ENCODE peak calls at places on chromosomes 7 and 10, in seven cellular contexts. U, D, F, Y, K, I and Q are unnamed samples. For H3K4me1, the result is how much of the 10 kb centered on the place peaks cover.

GRCh38 chr7:98930921-98931320 is 52.6 kb downstream of the TRRAP start:
- DNase-seq in Y (no peak), I (no peak), U (no peak), D (no peak), K (no peak), F (no peak), Q (no peak)

GRCh38 chr10:121736315-121737002 is 138.2 kb upstream of the FGFR2 start:
- DNase-seq in D (no peak), F (no peak), K (no peak), U (no peak), Y (no peak), I (no peak), Q (no peak)

GRCh38 chr10:117439243-117439912 is 64.1 kb upstream of the PDZD8 start:
- DNase-seq in D (no peak), Y (no peak), I (peak), F (no peak), U (no peak), K (peak), Q (no peak)

GRCh38 chr10:103600956-103601569 is 107.6 kb downstream of the NEURL1 start:
- DNase-seq in Y (no peak), K (no peak), F (no peak), I (no peak), D (no peak), U (no peak), Q (no peak)

GRCh38 chr7:25073451-25073850 is 51.6 kb downstream of the CYCS start:
- DNase-seq in I (no peak), Y (peak), K (no peak), F (no peak), D (no peak), U (no peak), Q (no peak)

GRCh38 chr7:137626469-137627067 is 220.2 kb downstream of the DGKI start:
- DNase-seq in Y (peak), K (peak), F (no peak), U (no peak), I (peak), D (peak), Q (no peak)

GRCh38 chr10:120432209-120432608 is 24.8 kb upstream of the PLPP4 start:
- DNase-seq in F (no peak), K (no peak), I (no peak), Y (no peak), U (no peak), D (no peak), Q (no peak)

GRCh38 chr7:112036071-112036470 is 170.1 kb downstream of the DOCK4 start:
- DNase-seq in U (no peak), Y (peak), I (no peak), F (no peak), D (no peak), K (no peak), Q (no peak)

GRCh38 chr10:79470096-79470495 is 24.7 kb upstream of the ZCCHC24 start:
- DNase-seq in U (no peak), Y (no peak), F (no peak), K (no peak), D (no peak), I (no peak), Q (no peak)

GRCh38 chr10:123884907-123885381 is 6.7 kb downstream of the CPXM2 start:
- DNase-seq in K (no peak), F (no peak), U (no peak), I (no peak), D (no peak), Y (no peak), Q (no peak)

GRCh38 chr10:30454744-30455498 is 20.9 kb downstream of the MAP3K8 start:
- DNase-seq in U (no peak), K (no peak), I (no peak), F (no peak), Y (peak), D (no peak), Q (no peak)

GRCh38 chr7:4261038-4261960 is 420.8 kb upstream of the FOXK1 start:
- DNase-seq in K (no peak), Y (peak), F (no peak), I (no peak), U (no peak), D (no peak), Q (no peak)

GRCh38 chr7:50164552-50165220 is 71.6 kb upstream of the ZPBP start:
- DNase-seq in U (no peak), F (no peak), D (no peak), Y (no peak), I (no peak), K (no peak), Q (peak)

GRCh38 chr10:34520510-34520909 is 294.6 kb downstream of the PARD3 start:
- DNase-seq in U (no peak), D (no peak), K (no peak), F (no peak), I (no peak), Y (no peak), Q (no peak)

GRCh38 chr10:34522542-34522941 is 292.6 kb downstream of the PARD3 start:
- DNase-seq in I (no peak), U (no peak), D (peak), F (no peak), K (no peak), Y (peak), Q (no peak)

GRCh38 chr10:34523017-34523767 is 291.9 kb downstream of the PARD3 start:
- DNase-seq in K (no peak), U (no peak), D (no peak), I (no peak), F (no peak), Y (no peak), Q (no peak)

GRCh38 chr10:34524369-34525091 is 290.6 kb downstream of the PARD3 start:
- DNase-seq in U (no peak), Y (no peak), D (no peak), F (no peak), K (no peak), I (no peak), Q (no peak)

GRCh38 chr10:34520084-34520483 is 295.0 kb downstream of the PARD3 start:
- DNase-seq in D (no peak), Y (no peak), F (peak), U (no peak), K (no peak), I (no peak), Q (no peak)
- H3K4me1 ChIP-seq in D (under half), Y (under half), F (under half), U (under half), K (under half), I (under half), Q (under half)

GRCh38 chr10:72244573-72245038 is 28.5 kb upstream of the ASCC1 start:
- DNase-seq in K (no peak), U (no peak), Y (no peak), I (no peak), F (no peak), D (peak), Q (no peak)

GRCh38 chr10:72241853-72242252 is 25.8 kb upstream of the ASCC1 start:
- DNase-seq in F (no peak), Y (no peak), U (no peak), I (no peak), K (no peak), D (no peak), Q (no peak)

GRCh38 chr10:72245949-72246525 is 27.7 kb upstream of the DDIT4 start:
- DNase-seq in F (no peak), D (no peak), I (no peak), U (no peak), K (no peak), Y (no peak), Q (no peak)

GRCh38 chr10:72242675-72243074 is 26.6 kb upstream of the ASCC1 start:
- DNase-seq in Y (peak), I (peak), F (no peak), K (peak), D (no peak), U (no peak), Q (no peak)

DNA sequence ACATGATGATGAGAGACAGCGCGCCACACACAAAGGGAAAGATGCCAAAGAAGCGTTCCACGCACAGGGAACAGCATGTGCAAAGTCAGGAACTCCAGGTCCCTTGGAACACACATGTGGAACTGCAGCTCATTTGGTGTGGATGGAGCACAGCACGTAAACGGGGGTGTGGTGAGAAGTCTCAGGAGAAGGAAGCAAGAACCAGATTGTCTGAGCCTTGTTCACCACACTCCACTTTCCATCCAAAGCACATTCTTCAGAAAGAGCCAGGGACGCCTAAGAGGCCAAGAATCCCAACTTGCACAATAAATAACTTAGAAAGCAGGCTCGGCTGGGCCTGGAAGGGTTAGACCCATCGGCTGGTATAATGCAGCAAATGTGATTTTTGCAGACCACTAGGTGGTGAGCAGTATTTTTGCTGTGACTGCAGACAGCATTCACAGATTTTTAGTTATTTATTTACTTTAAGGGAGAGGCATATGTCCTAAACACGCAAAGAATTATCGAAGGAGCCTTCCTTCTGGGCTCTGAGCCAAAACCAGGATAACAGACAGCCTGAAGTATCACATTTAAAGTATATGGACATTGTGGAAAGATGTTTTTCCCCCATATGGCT is 27.9 kb upstream of the ASCC1 start:
- DNase-seq in D (peak), U (no peak), K (peak), Y (peak), I (peak), F (peak), Q (no peak)
- H3K4me1 ChIP-seq in D (half or more), U (half or more), K (half or more), Y (under half), I (half or more), F (half or more), Q (half or more)

GRCh38 chr7:6380310-6381095 is 67.3 kb downstream of the DAGLB start:
- DNase-seq in U (no peak), I (no peak), D (no peak), Y (no peak), K (no peak), F (no peak), Q (no peak)

GRCh38 chr7:6382797-6383196 is 65.0 kb downstream of the DAGLB start:
- DNase-seq in U (no peak), K (no peak), D (no peak), I (no peak), F (no peak), Y (no peak), Q (no peak)

GRCh38 chr7:6379881-6380280 is 67.9 kb downstream of the DAGLB start:
- DNase-seq in F (no peak), D (no peak), I (no peak), K (no peak), Y (no peak), U (no peak), Q (no peak)

GRCh38 chr7:6375346-6376101 is 72.2 kb downstream of the DAGLB start:
- DNase-seq in F (no peak), U (peak), D (no peak), K (no peak), I (no peak), Y (peak), Q (no peak)

GRCh38 chr7:6376820-6377219 is 70.9 kb downstream of the DAGLB start:
- DNase-seq in U (no peak), D (no peak), F (no peak), Y (no peak), K (no peak), I (no peak), Q (no peak)
- H3K4me1 ChIP-seq in U (under half), D (under half), F (under half), Y (under half), K (half or more), I (under half), Q (under half)

GRCh38 chr7:151735854-151736402 is 141.0 kb downstream of the PRKAG2 start:
- DNase-seq in U (no peak), K (no peak), I (no peak), D (no peak), Y (no peak), F (no peak), Q (no peak)

GRCh38 chr7:151735186-151735853 is 141.6 kb downstream of the PRKAG2 start:
- DNase-seq in D (no peak), I (no peak), Y (no peak), F (peak), U (no peak), K (no peak), Q (no peak)

GRCh38 chr7:151732834-151733585 is 143.9 kb downstream of the PRKAG2 start:
- DNase-seq in U (no peak), F (peak), K (no peak), D (no peak), Y (peak), I (no peak), Q (no peak)

GRCh38 chr7:151738925-151739324 is 138.0 kb downstream of the PRKAG2 start:
- DNase-seq in D (no peak), I (no peak), Y (no peak), U (no peak), K (no peak), F (peak), Q (no peak)

DNA sequence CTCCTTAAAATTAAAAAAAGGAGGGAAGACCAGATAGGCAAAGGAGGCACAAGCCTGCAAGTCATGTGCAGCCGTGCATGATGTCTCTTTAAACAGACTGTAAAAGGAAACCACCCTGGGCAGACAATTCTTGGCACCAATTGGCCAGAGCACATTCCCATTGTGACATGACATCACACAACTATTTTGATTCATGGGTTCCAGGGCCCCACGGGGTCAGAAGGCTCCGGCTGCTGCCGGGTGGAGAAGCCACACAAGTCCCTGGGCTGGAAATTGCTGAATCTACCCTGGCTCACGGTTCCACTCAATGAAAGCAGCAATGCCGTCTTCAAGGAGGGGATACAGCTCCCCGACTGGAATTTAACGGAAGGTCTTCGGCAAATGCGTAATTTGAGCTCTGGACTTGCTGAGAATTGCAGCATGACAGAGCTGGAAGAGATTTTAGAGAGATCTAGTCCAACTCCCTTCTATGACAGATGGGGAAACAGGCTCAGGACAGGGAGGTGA is 140.5 kb downstream of the PRKAG2 start:
- DNase-seq in F (peak), D (peak), U (no peak), K (peak), I (peak), Y (peak), Q (no peak)
- H3K4me1 ChIP-seq in F (under half), D (under half), U (under half), K (under half), I (under half), Y (under half), Q (under half)

GRCh38 chr7:232571-233455 is 40.4 kb downstream of the FAM20C start:
- DNase-seq in U (no peak), F (no peak), K (no peak), I (no peak), Y (peak), D (no peak), Q (no peak)

GRCh38 chr7:234712-235553 is 42.6 kb downstream of the FAM20C start:
- DNase-seq in D (peak), I (peak), F (peak), Y (peak), K (peak), U (no peak), Q (no peak)

GRCh38 chr7:231858-232246 is 39.5 kb downstream of the FAM20C start:
- DNase-seq in F (no peak), Y (no peak), K (no peak), D (no peak), U (no peak), I (no peak), Q (no peak)

GRCh38 chr7:234041-234711 is 41.8 kb downstream of the FAM20C start:
- DNase-seq in I (no peak), U (no peak), Y (peak), D (no peak), K (peak), F (no peak), Q (no peak)

DNA sequence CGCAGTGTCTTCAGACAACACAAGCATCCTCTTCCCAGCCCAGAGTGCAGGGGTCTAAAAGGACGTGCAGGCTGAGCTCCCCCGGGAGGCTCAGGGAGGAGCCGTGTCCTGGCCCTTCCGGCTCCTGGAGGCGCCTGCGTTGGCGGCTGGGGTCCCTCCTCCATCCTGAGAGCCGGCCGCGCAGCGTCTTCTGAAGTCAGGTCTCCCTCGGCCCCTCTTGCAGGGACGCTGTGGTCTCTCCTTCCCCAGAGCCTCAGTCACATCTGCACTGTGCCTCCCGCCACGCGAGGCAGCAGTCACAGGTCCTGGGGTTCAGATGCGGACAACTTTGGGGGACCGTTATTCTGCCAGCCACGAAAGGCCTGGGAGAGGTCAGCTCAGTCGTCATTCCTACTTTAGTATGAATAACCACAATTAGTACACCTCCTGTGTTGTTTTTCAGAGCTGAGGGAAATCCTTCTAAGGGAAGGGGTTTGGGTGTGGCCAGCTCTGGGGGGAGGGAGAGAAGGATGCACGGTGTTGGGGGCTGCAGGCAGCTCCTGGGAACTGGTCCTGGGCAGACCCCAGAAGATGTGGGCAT is 41.2 kb downstream of the FAM20C start:
- DNase-seq in U (no peak), K (no peak), D (no peak), I (no peak), Y (peak), F (no peak), Q (no peak)
- H3K4me1 ChIP-seq in U (under half), K (half or more), D (under half), I (half or more), Y (half or more), F (under half), Q (under half)

DNA sequence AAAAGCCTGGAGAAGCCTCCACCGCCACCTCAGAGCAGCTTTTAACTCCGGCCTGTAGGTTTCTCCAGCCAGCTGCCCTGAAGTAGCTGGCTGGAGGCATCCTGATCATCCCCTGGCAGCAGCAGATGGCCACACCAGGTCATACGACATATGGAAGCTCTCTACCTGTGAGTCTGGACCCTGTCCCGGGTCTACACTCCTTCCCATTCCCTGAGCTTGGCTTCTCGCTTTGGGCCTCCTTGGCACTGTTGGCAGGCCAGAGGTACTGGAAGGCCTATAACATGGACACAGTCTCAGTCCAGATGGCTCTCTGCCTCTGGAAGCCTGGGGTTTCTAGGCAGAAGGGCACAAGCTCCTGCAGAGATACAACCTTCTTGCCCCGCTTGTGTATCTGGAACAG is 43.5 kb upstream of the TRIM8 start:
- DNase-seq in Y (no peak), K (no peak), U (no peak), I (no peak), F (no peak), D (no peak), Q (no peak)
- H3K4me1 ChIP-seq in Y (under half), K (under half), U (under half), I (under half), F (under half), D (under half), Q (under half)

GRCh38 chr10:70560511-70560931 is 42.0 kb downstream of the PRF1 start:
- DNase-seq in Y (no peak), I (no peak), D (no peak), U (no peak), K (no peak), F (no peak), Q (no peak)

GRCh38 chr10:70559861-70560260 is 42.7 kb downstream of the PRF1 start:
- DNase-seq in F (no peak), K (no peak), Y (no peak), D (no peak), U (no peak), I (no peak), Q (no peak)

GRCh38 chr10:70562036-70562710 is 40.4 kb downstream of the PRF1 start:
- DNase-seq in F (no peak), I (no peak), Y (peak), K (no peak), U (no peak), D (no peak), Q (no peak)

GRCh38 chr10:70561558-70561957 is 41.0 kb downstream of the PRF1 start:
- DNase-seq in I (no peak), Y (no peak), F (no peak), U (no peak), D (no peak), K (no peak), Q (no peak)

DNA sequence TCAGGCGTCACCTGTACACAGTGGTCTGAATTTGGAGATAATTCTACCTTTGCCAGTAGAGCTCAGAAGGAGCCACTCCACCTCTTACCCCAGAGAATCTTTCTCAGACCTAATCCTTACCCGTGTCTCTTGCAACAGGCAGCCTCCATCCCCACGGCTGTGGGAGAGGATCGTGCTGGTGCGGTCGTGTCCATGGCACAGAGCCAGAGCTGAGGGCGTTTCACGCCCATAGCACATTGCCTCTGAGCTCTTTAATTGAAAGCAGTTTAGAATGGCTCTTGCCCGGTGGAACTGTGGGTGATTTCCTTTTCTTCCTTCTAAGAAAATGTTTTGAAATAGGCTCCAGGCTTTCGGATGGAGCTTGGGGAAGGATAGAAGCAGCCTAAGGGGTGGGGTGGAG is 41.5 kb downstream of the PRF1 start:
- DNase-seq in K (no peak), Y (peak), D (no peak), F (no peak), U (no peak), I (no peak), Q (no peak)
- H3K4me1 ChIP-seq in K (under half), Y (under half), D (under half), F (under half), U (under half), I (under half), Q (under half)

GRCh38 chr10:95392250-95392584 is 101.4 kb upstream of the PDLIM1 start:
- DNase-seq in U (no peak), F (no peak), Y (no peak), D (no peak), I (no peak), K (no peak), Q (no peak)
- H3K4me1 ChIP-seq in U (under half), F (half or more), Y (under half), D (under half), I (under half), K (half or more), Q (under half)